ENCODE peak calls at places on chromosomes 11 and 22, in ten cellular contexts. One of them, this sample, is unnamed.

GRCh38 chr11:67641302-67642147 is 2.0 kb upstream of the TBX10 start:
- DNase-seq in transverse colon: no peak
- DNase-seq in mesenchymal stem cell: no peak
- DNase-seq in CD8-positive, alpha-beta T cell: no peak
- DNase-seq in tibial nerve: no peak
- DNase-seq in ovary: peak
- DNase-seq in prostate gland: no peak
- DNase-seq in cardiac muscle cell: no peak
- DNase-seq in heart left ventricle: no peak
- DNase-seq in hepatocyte: no peak
- DNase-seq in this sample: no peak

GRCh38 chr22:30240541-30241417 is 5.8 kb downstream of the LIF start:
- DNase-seq in transverse colon: no peak
- DNase-seq in mesenchymal stem cell: no peak
- DNase-seq in CD8-positive, alpha-beta T cell: no peak
- DNase-seq in tibial nerve: no peak
- DNase-seq in ovary: no peak
- DNase-seq in prostate gland: no peak
- DNase-seq in cardiac muscle cell: no peak
- DNase-seq in heart left ventricle: no peak
- DNase-seq in hepatocyte: no peak
- DNase-seq in this sample: no peak

GRCh38 chr11:7677071-7677470 is 3.8 kb upstream of the CYB5R2 start:
- DNase-seq in transverse colon: no peak
- DNase-seq in mesenchymal stem cell: peak
- DNase-seq in CD8-positive, alpha-beta T cell: no peak
- DNase-seq in tibial nerve: no peak
- DNase-seq in ovary: no peak
- DNase-seq in prostate gland: no peak
- DNase-seq in cardiac muscle cell: no peak
- DNase-seq in heart left ventricle: no peak
- DNase-seq in hepatocyte: no peak
- DNase-seq in this sample: no peak

GRCh38 chr11:74683941-74684481 is 47.2 kb downstream of the CHRDL2 start:
- DNase-seq in transverse colon: no peak
- DNase-seq in mesenchymal stem cell: no peak
- DNase-seq in CD8-positive, alpha-beta T cell: no peak
- DNase-seq in tibial nerve: no peak
- DNase-seq in ovary: peak
- DNase-seq in prostate gland: no peak
- DNase-seq in cardiac muscle cell: no peak
- DNase-seq in heart left ventricle: no peak
- DNase-seq in hepatocyte: no peak
- DNase-seq in this sample: no peak

GRCh38 chr22:30516731-30517130 is 11.2 kb upstream of the SEC14L4 start:
- DNase-seq in transverse colon: no peak
- DNase-seq in mesenchymal stem cell: no peak
- DNase-seq in CD8-positive, alpha-beta T cell: no peak
- DNase-seq in tibial nerve: no peak
- DNase-seq in ovary: no peak
- DNase-seq in prostate gland: no peak
- DNase-seq in cardiac muscle cell: no peak
- DNase-seq in heart left ventricle: no peak
- DNase-seq in hepatocyte: no peak
- DNase-seq in this sample: no peak

GRCh38 chr11:61793829-61794204 is 1.1 kb downstream of the FEN1 start:
- DNase-seq in transverse colon: no peak
- DNase-seq in mesenchymal stem cell: no peak
- DNase-seq in CD8-positive, alpha-beta T cell: no peak
- DNase-seq in tibial nerve: no peak
- DNase-seq in ovary: no peak
- DNase-seq in prostate gland: no peak
- DNase-seq in cardiac muscle cell: no peak
- DNase-seq in heart left ventricle: no peak
- DNase-seq in hepatocyte: no peak
- DNase-seq in this sample: no peak

GRCh38 chr11:17979770-17980371 is 33.0 kb downstream of the SERGEF start:
- DNase-seq in transverse colon: no peak
- DNase-seq in mesenchymal stem cell: peak
- DNase-seq in CD8-positive, alpha-beta T cell: peak
- DNase-seq in tibial nerve: no peak
- DNase-seq in ovary: peak
- DNase-seq in prostate gland: peak
- DNase-seq in cardiac muscle cell: peak
- DNase-seq in heart left ventricle: no peak
- DNase-seq in hepatocyte: peak
- DNase-seq in this sample: no peak

GRCh38 chr11:33417121-33417520 is 159.9 kb downstream of the HIPK3 start:
- DNase-seq in transverse colon: no peak
- DNase-seq in mesenchymal stem cell: no peak
- DNase-seq in CD8-positive, alpha-beta T cell: no peak
- DNase-seq in tibial nerve: no peak
- DNase-seq in ovary: no peak
- DNase-seq in prostate gland: no peak
- DNase-seq in cardiac muscle cell: no peak
- DNase-seq in heart left ventricle: no peak
- DNase-seq in hepatocyte: no peak
- DNase-seq in this sample: no peak

GRCh38 chr11:113814181-113814580 is 34.6 kb downstream of the CLDN25 start:
- DNase-seq in transverse colon: no peak
- DNase-seq in mesenchymal stem cell: no peak
- DNase-seq in CD8-positive, alpha-beta T cell: no peak
- DNase-seq in tibial nerve: no peak
- DNase-seq in ovary: no peak
- DNase-seq in prostate gland: no peak
- DNase-seq in cardiac muscle cell: no peak
- DNase-seq in heart left ventricle: no peak
- DNase-seq in hepatocyte: no peak
- DNase-seq in this sample: no peak

GRCh38 chr22:44892243-44892642 is 117.6 kb downstream of the PHF21B start:
- DNase-seq in transverse colon: peak
- DNase-seq in mesenchymal stem cell: no peak
- DNase-seq in CD8-positive, alpha-beta T cell: no peak
- DNase-seq in tibial nerve: no peak
- DNase-seq in ovary: no peak
- DNase-seq in prostate gland: no peak
- DNase-seq in cardiac muscle cell: no peak
- DNase-seq in heart left ventricle: no peak
- DNase-seq in hepatocyte: no peak
- DNase-seq in this sample: no peak

GRCh38 chr11:115665958-115666357 is 161.7 kb upstream of the CADM1 start:
- DNase-seq in transverse colon: no peak
- DNase-seq in mesenchymal stem cell: peak
- DNase-seq in CD8-positive, alpha-beta T cell: no peak
- DNase-seq in tibial nerve: no peak
- DNase-seq in ovary: no peak
- DNase-seq in prostate gland: no peak
- DNase-seq in cardiac muscle cell: no peak
- DNase-seq in heart left ventricle: no peak
- DNase-seq in hepatocyte: no peak
- DNase-seq in this sample: no peak

GRCh38 chr22:24694971-24695928 is 79.3 kb downstream of the PIWIL3 start:
- DNase-seq in transverse colon: peak
- DNase-seq in mesenchymal stem cell: no peak
- DNase-seq in CD8-positive, alpha-beta T cell: no peak
- DNase-seq in tibial nerve: no peak
- DNase-seq in ovary: no peak
- DNase-seq in prostate gland: no peak
- DNase-seq in cardiac muscle cell: no peak
- DNase-seq in heart left ventricle: no peak
- DNase-seq in hepatocyte: no peak
- DNase-seq in this sample: no peak

GRCh38 chr11:130214861-130215530 is 55.4 kb downstream of the ST14 start:
- DNase-seq in transverse colon: no peak
- DNase-seq in mesenchymal stem cell: no peak
- DNase-seq in CD8-positive, alpha-beta T cell: no peak
- DNase-seq in tibial nerve: no peak
- DNase-seq in ovary: no peak
- DNase-seq in prostate gland: no peak
- DNase-seq in cardiac muscle cell: no peak
- DNase-seq in heart left ventricle: no peak
- DNase-seq in hepatocyte: no peak
- DNase-seq in this sample: no peak

GRCh38 chr22:27004434-27004833 is 347.0 kb downstream of the MIAT start:
- DNase-seq in transverse colon: no peak
- DNase-seq in mesenchymal stem cell: no peak
- DNase-seq in CD8-positive, alpha-beta T cell: no peak
- DNase-seq in tibial nerve: no peak
- DNase-seq in ovary: no peak
- DNase-seq in prostate gland: no peak
- DNase-seq in cardiac muscle cell: no peak
- DNase-seq in heart left ventricle: no peak
- DNase-seq in hepatocyte: no peak
- DNase-seq in this sample: no peak

GRCh38 chr22:43859176-43859575 is 3.1 kb downstream of the SULT4A1 start:
- DNase-seq in transverse colon: no peak
- DNase-seq in mesenchymal stem cell: no peak
- DNase-seq in CD8-positive, alpha-beta T cell: no peak
- DNase-seq in tibial nerve: no peak
- DNase-seq in ovary: no peak
- DNase-seq in prostate gland: no peak
- DNase-seq in cardiac muscle cell: no peak
- DNase-seq in heart left ventricle: no peak
- DNase-seq in hepatocyte: no peak
- DNase-seq in this sample: peak

DNA sequence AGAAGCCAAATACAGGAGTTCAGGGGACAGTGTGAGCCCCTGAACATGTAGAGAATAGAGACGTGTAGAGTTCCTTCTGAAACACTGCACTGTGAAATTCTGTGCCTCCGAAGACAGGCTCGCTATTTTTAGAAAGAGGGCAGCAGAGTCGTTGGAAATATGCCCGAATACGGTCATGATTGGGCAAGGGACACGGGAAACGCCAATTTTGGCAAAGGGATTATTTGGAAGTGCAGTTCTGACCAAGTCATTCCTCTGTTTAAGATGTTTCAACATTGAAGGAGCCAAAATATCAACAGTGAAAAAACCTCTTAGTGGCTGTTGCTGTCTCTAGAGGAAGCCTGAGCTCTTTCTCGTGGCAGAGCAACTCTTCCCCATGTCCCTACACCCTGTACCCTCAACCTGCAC is 9.5 kb upstream of the CBX6 start:
- DNase-seq in transverse colon: peak
- DNase-seq in mesenchymal stem cell: no peak
- DNase-seq in CD8-positive, alpha-beta T cell: no peak
- DNase-seq in tibial nerve: peak
- DNase-seq in ovary: peak
- DNase-seq in prostate gland: peak
- DNase-seq in cardiac muscle cell: peak
- DNase-seq in heart left ventricle: peak
- DNase-seq in hepatocyte: no peak
- DNase-seq in this sample: no peak
- H3K4me3 ChIP-seq in transverse colon: no peak
- H3K4me3 ChIP-seq in mesenchymal stem cell: no peak
- H3K4me3 ChIP-seq in CD8-positive, alpha-beta T cell: no peak
- H3K4me3 ChIP-seq in tibial nerve: no peak
- H3K4me3 ChIP-seq in ovary: no peak
- H3K4me3 ChIP-seq in prostate gland: no peak
- H3K4me3 ChIP-seq in cardiac muscle cell: no peak
- H3K4me3 ChIP-seq in heart left ventricle: no peak
- H3K4me3 ChIP-seq in hepatocyte: no peak
- H3K4me3 ChIP-seq in this sample: peak

GRCh38 chr22:49500076-49500460 is 327.6 kb downstream of the BRD1 start:
- DNase-seq in transverse colon: no peak
- DNase-seq in mesenchymal stem cell: no peak
- DNase-seq in CD8-positive, alpha-beta T cell: no peak
- DNase-seq in tibial nerve: no peak
- DNase-seq in ovary: no peak
- DNase-seq in prostate gland: no peak
- DNase-seq in cardiac muscle cell: no peak
- DNase-seq in heart left ventricle: no peak
- DNase-seq in hepatocyte: no peak
- DNase-seq in this sample: no peak
- H3K4me3 ChIP-seq in transverse colon: no peak
- H3K4me3 ChIP-seq in mesenchymal stem cell: no peak
- H3K4me3 ChIP-seq in CD8-positive, alpha-beta T cell: no peak
- H3K4me3 ChIP-seq in tibial nerve: no peak
- H3K4me3 ChIP-seq in ovary: no peak
- H3K4me3 ChIP-seq in prostate gland: no peak
- H3K4me3 ChIP-seq in cardiac muscle cell: no peak
- H3K4me3 ChIP-seq in heart left ventricle: no peak
- H3K4me3 ChIP-seq in hepatocyte: no peak
- H3K4me3 ChIP-seq in this sample: no peak

GRCh38 chr11:3380706-3381570 is 2.0 kb upstream of the ZNF195 start:
- DNase-seq in transverse colon: no peak
- DNase-seq in mesenchymal stem cell: no peak
- DNase-seq in CD8-positive, alpha-beta T cell: no peak
- DNase-seq in tibial nerve: no peak
- DNase-seq in ovary: no peak
- DNase-seq in prostate gland: no peak
- DNase-seq in cardiac muscle cell: peak
- DNase-seq in heart left ventricle: no peak
- DNase-seq in hepatocyte: no peak
- DNase-seq in this sample: no peak
- H3K4me3 ChIP-seq in transverse colon: no peak
- H3K4me3 ChIP-seq in mesenchymal stem cell: no peak
- H3K4me3 ChIP-seq in CD8-positive, alpha-beta T cell: no peak
- H3K4me3 ChIP-seq in tibial nerve: no peak
- H3K4me3 ChIP-seq in ovary: no peak
- H3K4me3 ChIP-seq in prostate gland: no peak
- H3K4me3 ChIP-seq in cardiac muscle cell: peak
- H3K4me3 ChIP-seq in heart left ventricle: peak
- H3K4me3 ChIP-seq in hepatocyte: no peak
- H3K4me3 ChIP-seq in this sample: no peak

GRCh38 chr11:111733655-111734088 is 32.5 kb downstream of the PPP2R1B start:
- DNase-seq in transverse colon: no peak
- DNase-seq in mesenchymal stem cell: no peak
- DNase-seq in CD8-positive, alpha-beta T cell: no peak
- DNase-seq in tibial nerve: no peak
- DNase-seq in ovary: peak
- DNase-seq in prostate gland: no peak
- DNase-seq in cardiac muscle cell: no peak
- DNase-seq in heart left ventricle: peak
- DNase-seq in hepatocyte: no peak
- DNase-seq in this sample: no peak

GRCh38 chr11:111734383-111735261 is 31.6 kb downstream of the PPP2R1B start:
- DNase-seq in transverse colon: no peak
- DNase-seq in mesenchymal stem cell: no peak
- DNase-seq in CD8-positive, alpha-beta T cell: no peak
- DNase-seq in tibial nerve: no peak
- DNase-seq in ovary: peak
- DNase-seq in prostate gland: no peak
- DNase-seq in cardiac muscle cell: no peak
- DNase-seq in heart left ventricle: no peak
- DNase-seq in hepatocyte: no peak
- DNase-seq in this sample: no peak

GRCh38 chr11:111736191-111736590 is 30.0 kb downstream of the PPP2R1B start:
- DNase-seq in transverse colon: no peak
- DNase-seq in mesenchymal stem cell: no peak
- DNase-seq in CD8-positive, alpha-beta T cell: no peak
- DNase-seq in tibial nerve: no peak
- DNase-seq in ovary: peak
- DNase-seq in prostate gland: no peak
- DNase-seq in cardiac muscle cell: no peak
- DNase-seq in heart left ventricle: no peak
- DNase-seq in hepatocyte: no peak
- DNase-seq in this sample: no peak

GRCh38 chr11:111736621-111737055 is 29.6 kb downstream of the PPP2R1B start:
- DNase-seq in transverse colon: no peak
- DNase-seq in mesenchymal stem cell: no peak
- DNase-seq in CD8-positive, alpha-beta T cell: no peak
- DNase-seq in tibial nerve: no peak
- DNase-seq in ovary: no peak
- DNase-seq in prostate gland: no peak
- DNase-seq in cardiac muscle cell: no peak
- DNase-seq in heart left ventricle: no peak
- DNase-seq in hepatocyte: no peak
- DNase-seq in this sample: no peak

GRCh38 chr11:111735262-111736116 is 30.7 kb downstream of the PPP2R1B start:
- DNase-seq in transverse colon: peak
- DNase-seq in mesenchymal stem cell: peak
- DNase-seq in CD8-positive, alpha-beta T cell: no peak
- DNase-seq in tibial nerve: peak
- DNase-seq in ovary: peak
- DNase-seq in prostate gland: no peak
- DNase-seq in cardiac muscle cell: no peak
- DNase-seq in heart left ventricle: peak
- DNase-seq in hepatocyte: peak
- DNase-seq in this sample: peak
- H3K4me3 ChIP-seq in transverse colon: no peak
- H3K4me3 ChIP-seq in mesenchymal stem cell: no peak
- H3K4me3 ChIP-seq in CD8-positive, alpha-beta T cell: no peak
- H3K4me3 ChIP-seq in tibial nerve: peak
- H3K4me3 ChIP-seq in ovary: peak
- H3K4me3 ChIP-seq in prostate gland: no peak
- H3K4me3 ChIP-seq in cardiac muscle cell: no peak
- H3K4me3 ChIP-seq in heart left ventricle: peak
- H3K4me3 ChIP-seq in hepatocyte: no peak
- H3K4me3 ChIP-seq in this sample: peak